ENCODE peak calls at places on chromosomes 1 and 21, in seven cellular contexts. U is NT2/D1; X is K562; S is HCT116; N is right lobe of liver; H is CD8-positive, alpha-beta T cell; G is sigmoid colon. D is an unnamed sample.

GRCh38 chr1:181804989-181805388 is 256.5 kb downstream of the ZNF648 start:
- DNase-seq in H (no peak), U (no peak), S (no peak), N (no peak), G (no peak), X (no peak), D (no peak)

GRCh38 chr1:44679468-44679867 is 5.0 kb downstream of the ARMH1 start:
- DNase-seq in G (no peak), X (no peak), U (no peak), N (peak; percentile 50), S (no peak), H (no peak), D (no peak)

GRCh38 chr1:12166834-12167492 is at the start of gene TNFRSF1B:
- DNase-seq in S (no peak), U (no peak), G (peak; percentile 80), H (no peak), X (peak; percentile 95), N (peak; percentile 87), D (peak; percentile 51)

GRCh38 chr1:248853668-248854375 is 5.1 kb downstream of the ZNF692 start:
- DNase-seq in N (no peak), H (no peak), U (no peak), X (no peak), S (no peak), G (no peak), D (no peak)

GRCh38 chr1:90714521-90714951 is 2.6 kb downstream of the BARHL2 start:
- DNase-seq in G (no peak), S (no peak), U (no peak), H (no peak), N (no peak), X (no peak), D (no peak)

GRCh38 chr1:12531169-12531479 is 86.9 kb downstream of the DHRS3 start:
- DNase-seq in N (no peak), S (no peak), U (no peak), G (no peak), H (no peak), X (no peak), D (no peak)

GRCh38 chr21:32212116-32212515 is 66.7 kb downstream of the MIS18A start:
- DNase-seq in G (no peak), U (no peak), S (no peak), N (no peak), H (no peak), X (no peak), D (no peak)

GRCh38 chr1:113677250-113678158 is 81.8 kb downstream of the PHTF1 start:
- DNase-seq in H (no peak), N (peak; percentile 72), X (peak; percentile 80), G (no peak), S (peak; percentile 44), U (peak; percentile 42), D (peak; percentile 33)

GRCh38 chr1:203028784-203029553 is 2.7 kb downstream of the PPFIA4 start:
- DNase-seq in H (no peak), S (no peak), G (no peak), X (no peak), N (no peak), U (no peak), D (no peak)

GRCh38 chr1:84363019-84363418 is 35.3 kb upstream of the DNASE2B start:
- DNase-seq in H (no peak), U (no peak), N (no peak), S (no peak), X (no peak), G (no peak), D (no peak)

GRCh38 chr21:29827236-29827635 is 112.6 kb downstream of the GRIK1 start:
- DNase-seq in G (no peak), X (no peak), U (no peak), H (no peak), N (no peak), S (no peak), D (no peak)

GRCh38 chr21:17461014-17461413 is 51.8 kb upstream of the CXADR start:
- DNase-seq in H (no peak), X (no peak), U (no peak), S (no peak), N (no peak), G (no peak), D (no peak)

GRCh38 chr1:14866841-14867626 is 268.5 kb downstream of the KAZN start:
- DNase-seq in G (no peak), X (no peak), H (no peak), N (no peak), S (no peak), U (no peak), D (no peak)

GRCh38 chr1:78715181-78715661 is 65.6 kb downstream of the IFI44 start:
- DNase-seq in U (no peak), N (no peak), X (no peak), H (no peak), G (no peak), S (no peak), D (no peak)

GRCh38 chr1:161069731-161070270 is at the start of gene ARHGAP30:
- DNase-seq in U (no peak), X (no peak), S (no peak), N (peak; percentile 80), G (peak; percentile 83), H (peak; percentile 65), D (peak; percentile 55)

GRCh38 chr1:106268070-106268469 is 788.4 kb upstream of the PRMT6 start:
- DNase-seq in U (peak; percentile 13), X (no peak), G (no peak), S (no peak), H (no peak), N (no peak), D (no peak)

GRCh38 chr1:10494418-10494753 is 19.6 kb downstream of the PEX14 start:
- DNase-seq in G (no peak), H (no peak), U (no peak), S (no peak), X (no peak), N (no peak), D (no peak)

GRCh38 chr1:237197470-237198425 is 155.8 kb downstream of the RYR2 start:
- DNase-seq in X (no peak), H (no peak), U (peak; percentile 47), S (no peak), N (no peak), G (no peak), D (no peak)

GRCh38 chr1:19664453-19665043 is at the start of gene HTR6:
- DNase-seq in H (no peak), N (no peak), U (no peak), X (peak; percentile 93), S (no peak), G (no peak), D (no peak)

GRCh38 chr1:233113009-233113712 is 162.8 kb downstream of the NTPCR start:
- DNase-seq in X (peak; percentile 18), G (peak; percentile 91), S (peak; percentile 94), N (peak; percentile 64), U (peak; percentile 91), H (no peak), D (no peak)

GRCh38 chr1:44964396-44964795 is 22.0 kb downstream of the EIF2B3 start:
- DNase-seq in H (no peak), G (no peak), N (no peak), X (no peak), S (no peak), U (no peak), D (no peak)

GRCh38 chr1:219876798-219877209 is 51.6 kb downstream of the SLC30A10 start:
- DNase-seq in U (no peak), X (peak; percentile 23), S (peak; percentile 23), N (peak; percentile 43), H (no peak), G (no peak), D (no peak)

GRCh38 chr1:2817784-2818564 is 16.5 kb upstream of the TTC34 start:
- DNase-seq in X (no peak), H (no peak), G (no peak), U (no peak), S (no peak), N (peak; percentile 36), D (no peak)

GRCh38 chr21:42843021-42843420 is 36.3 kb downstream of the WDR4 start:
- DNase-seq in N (peak; percentile 45), H (no peak), S (no peak), U (no peak), X (no peak), G (peak; percentile 40), D (no peak)

GRCh38 chr1:156436319-156437043 is 64.1 kb downstream of the MEF2D start:
- DNase-seq in H (no peak), S (no peak), G (no peak), N (no peak), U (no peak), X (no peak), D (no peak)

GRCh38 chr1:62613890-62614289 is 16.6 kb downstream of the ANGPTL3 start:
- DNase-seq in N (no peak), S (no peak), X (no peak), G (no peak), U (no peak), H (no peak), D (no peak)

GRCh38 chr1:225933072-225933471 is 7.9 kb downstream of the LEFTY2 start:
- DNase-seq in G (no peak), U (no peak), X (no peak), S (no peak), H (no peak), N (no peak), D (no peak)

GRCh38 chr21:44370771-44371410 is 17.5 kb downstream of the TRPM2 start:
- DNase-seq in H (no peak), S (no peak), X (no peak), U (no peak), N (no peak), G (peak; percentile 52), D (no peak)

GRCh38 chr1:227947678-227948492 is at the start of gene WNT9A:
- DNase-seq in H (no peak), N (peak; percentile 53), S (no peak), X (peak; percentile 99), U (peak; percentile 60), G (peak; percentile 79), D (no peak)

GRCh38 chr1:212862111-212862690 is 4.1 kb downstream of the FLVCR1 start:
- DNase-seq in U (no peak), S (no peak), H (no peak), G (no peak), N (no peak), X (no peak), D (no peak)
- H3K4me3 ChIP-seq in U (peak overlapping the region; percentile 16), S (no peak overlapping the region), H (no peak overlapping the region), G (no peak overlapping the region), N (no peak overlapping the region), X (no peak overlapping the region), D (no peak overlapping the region)

GRCh38 chr1:18409609-18410237 is 71.0 kb upstream of the KLHDC7A start:
- DNase-seq in S (no peak), G (no peak), N (no peak), H (no peak), X (no peak), U (no peak), D (no peak)
- H3K27me3 ChIP-seq in S (no peaks in the 10 kb centered on the region), G (peaks cover 1% of the 10 kb centered on the region), N (no peaks in the 10 kb centered on the region), H (no peaks in the 10 kb centered on the region), X (no peaks in the 10 kb centered on the region), U (no peaks in the 10 kb centered on the region), D (no peaks in the 10 kb centered on the region)

DNA sequence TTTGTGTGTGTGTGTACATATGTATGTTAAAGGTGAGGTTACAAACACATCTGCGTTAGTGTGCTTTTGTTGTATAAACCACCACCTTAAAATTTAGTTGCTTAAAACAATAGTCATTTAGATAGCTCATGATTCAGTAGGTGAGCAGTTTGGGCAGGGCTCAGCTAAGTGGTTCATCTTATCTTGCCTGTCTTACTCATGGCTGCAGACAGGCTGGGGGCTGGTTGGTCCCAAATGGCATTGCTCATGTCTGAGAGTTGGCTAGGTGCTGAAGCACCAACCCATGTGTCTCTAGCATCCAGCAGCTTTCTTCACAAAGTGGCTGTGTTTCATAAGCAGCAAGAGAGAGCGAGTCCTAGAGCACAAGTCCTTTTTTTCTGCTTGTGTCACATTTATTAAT is 91.4 kb downstream of the MACF1 start:
- DNase-seq in X (no peak), H (no peak), S (no peak), U (no peak), N (no peak), G (no peak), D (no peak)
- H3K36me3 ChIP-seq in X (peaks cover 88% of the 10 kb centered on the region), H (peaks cover 71% of the 10 kb centered on the region), S (peaks cover 5% of the 10 kb centered on the region), U (peaks cover 92% of the 10 kb centered on the region), N (peaks cover 18% of the 10 kb centered on the region), G (peaks cover 46% of the 10 kb centered on the region), D (peaks cover 35% of the 10 kb centered on the region)

GRCh38 chr1:3827813-3828307 is 29.2 kb downstream of the CEP104 start:
- DNase-seq in S (no peak), G (peak; percentile 46), H (no peak), X (no peak), U (no peak), N (no peak), D (no peak)
- H3K4me3 ChIP-seq in S (no peak overlapping the region), G (no peak overlapping the region), H (no peak overlapping the region), X (no peak overlapping the region), U (no peak overlapping the region), N (no peak overlapping the region), D (no peak overlapping the region)